ENCODE peak calls at places on chromosome 17, in four cellular contexts. O, F, Z and I are unnamed samples.

GRCh38 chr17:19508327-19508867 is 25.3 kb upstream of the SLC47A1 start:
- DNase-seq in Z (no peak), O (peak), F (peak), I (no peak)

GRCh38 chr17:19712436-19713004 is 3.9 kb downstream of the SLC47A2 start:
- DNase-seq in O (no peak), F (no peak), Z (no peak), I (no peak)

GRCh38 chr17:49146620-49147306 is 14.2 kb downstream of the B4GALNT2 start:
- DNase-seq in Z (no peak), O (no peak), F (no peak), I (peak)

GRCh38 chr17:42548993-42549755 is 3.5 kb upstream of the HSD17B1 start:
- DNase-seq in Z (no peak), O (no peak), F (no peak), I (no peak)

GRCh38 chr17:41061969-41062368 is 2.1 kb upstream of the KRTAP2-3 start:
- DNase-seq in Z (no peak), F (no peak), O (no peak), I (no peak)

GRCh38 chr17:17243163-17243562 is 6.2 kb upstream of the FLCN start:
- DNase-seq in F (no peak), O (no peak), Z (no peak), I (no peak)

GRCh38 chr17:40548491-40548981 is 16.7 kb downstream of the CCR7 start:
- DNase-seq in F (no peak), Z (no peak), O (no peak), I (no peak)

GRCh38 chr17:17215575-17215974 is 9.4 kb upstream of the PLD6 start:
- DNase-seq in F (no peak), Z (no peak), O (no peak), I (no peak)

GRCh38 chr17:3794890-3795757 is 5.9 kb downstream of the ITGAE start:
- DNase-seq in F (no peak), Z (no peak), O (no peak), I (no peak)

GRCh38 chr17:4772235-4772613 is 538 bp downstream of the TM4SF5 start:
- DNase-seq in O (peak), F (no peak), Z (no peak), I (no peak)

GRCh38 chr17:82767041-82767754 is 15.3 kb downstream of the TBCD start:
- DNase-seq in Z (no peak), O (peak), F (peak), I (no peak)

GRCh38 chr17:320809-321385 is 31.7 kb downstream of the RPH3AL start:
- DNase-seq in O (no peak), Z (no peak), F (peak), I (no peak)

GRCh38 chr17:28725166-28725659 is 820 bp downstream of the TLCD1 start:
- DNase-seq in F (no peak), O (no peak), Z (no peak), I (peak)

GRCh38 chr17:77609553-77610517 is 348.7 kb upstream of the TNRC6C start:
- DNase-seq in O (no peak), F (peak), Z (peak), I (no peak)

GRCh38 chr17:37191219-37191618 is 184.6 kb upstream of the C17orf78 start:
- DNase-seq in O (no peak), Z (no peak), F (no peak), I (no peak)

GRCh38 chr17:69898606-69899005 is 176.4 kb upstream of the KCNJ16 start:
- DNase-seq in Z (no peak), F (no peak), O (no peak), I (no peak)

GRCh38 chr17:72860778-72861177 is 231.7 kb downstream of the SLC39A11 start:
- DNase-seq in O (no peak), Z (no peak), F (no peak), I (no peak)

DNA sequence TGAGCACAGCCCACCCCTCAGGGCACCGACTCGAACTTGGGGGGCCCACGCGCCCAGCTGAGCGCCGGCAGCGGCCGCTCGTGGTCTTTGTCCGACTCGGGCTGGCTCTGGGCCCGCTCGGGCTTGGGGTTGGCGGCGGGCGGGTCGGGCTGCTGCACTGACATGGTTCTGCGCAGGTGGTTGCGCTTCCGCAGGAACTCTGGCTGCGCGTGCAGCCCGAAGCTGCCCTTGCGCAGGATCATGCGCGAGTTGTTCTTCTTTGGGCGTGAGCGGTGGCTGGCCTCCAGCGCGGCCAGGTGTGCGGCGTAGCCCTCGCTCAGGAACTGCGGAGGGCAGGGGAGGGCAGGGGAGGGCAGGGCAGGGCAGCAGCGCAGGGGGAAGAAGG is 11.1 kb downstream of the PIMREG start:
- DNase-seq in Z (no peak), F (peak), O (peak), I (no peak)
- TF ChIP-seq SIN3A in Z (no peak), F (no peak), O (no peak), I (no peak)

DNA sequence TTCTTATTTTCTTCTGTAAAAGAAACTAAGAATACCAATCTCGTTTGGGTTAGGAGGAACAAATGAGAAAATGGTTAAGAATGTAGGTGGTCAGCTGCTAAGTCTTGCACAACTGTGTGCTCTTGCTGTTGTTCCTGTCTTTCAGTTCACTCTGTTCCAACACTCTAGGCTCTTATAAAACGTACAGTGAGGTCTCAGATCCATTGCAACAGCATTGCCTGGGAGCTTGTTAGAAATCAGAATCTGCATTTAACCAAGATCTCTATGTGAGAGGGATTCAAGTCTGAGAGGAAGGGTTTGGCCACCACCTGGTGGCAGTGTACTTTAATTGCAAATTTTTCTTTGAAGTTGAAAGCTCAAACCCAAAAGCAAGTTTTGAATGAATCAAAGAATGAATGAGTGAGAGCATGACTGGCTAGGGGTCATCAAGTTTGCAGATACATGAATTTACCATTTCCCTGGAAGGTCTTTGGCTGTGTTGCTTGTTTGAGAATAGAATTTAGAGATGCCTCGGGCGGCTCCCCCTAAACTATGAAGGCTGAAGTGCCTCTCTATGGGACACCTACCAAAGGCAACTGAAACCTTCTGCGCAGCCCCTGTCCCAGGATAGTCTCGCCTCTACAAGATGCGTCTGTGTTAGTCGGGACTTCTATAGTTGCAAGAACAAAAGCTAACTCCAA is 2.5 kb downstream of the ALOX15B start:
- DNase-seq in Z (no peak), F (no peak), O (peak), I (peak)
- H3K4me2 ChIP-seq in Z (no peak), F (no peak), O (peak), I (peak)

GRCh38 chr17:34369571-34369970 is 6.5 kb upstream of the CCL1 start:
- DNase-seq in Z (no peak), O (no peak), F (no peak), I (no peak)

GRCh38 chr17:34367486-34368270 is 4.6 kb upstream of the CCL1 start:
- DNase-seq in Z (no peak), F (peak), O (no peak), I (no peak)

GRCh38 chr17:34369196-34369500 is 6.1 kb upstream of the CCL1 start:
- DNase-seq in Z (no peak), F (peak), O (no peak), I (no peak)

GRCh38 chr17:34370376-34370996 is 7.5 kb upstream of the CCL1 start:
- DNase-seq in Z (no peak), O (no peak), F (no peak), I (no peak)

GRCh38 chr17:34368455-34369195 is 5.6 kb upstream of the CCL1 start:
- DNase-seq in F (no peak), Z (no peak), O (no peak), I (no peak)
- H3K9ac ChIP-seq in F (no peak), Z (no peak), O (no peak), I (no peak)

DNA sequence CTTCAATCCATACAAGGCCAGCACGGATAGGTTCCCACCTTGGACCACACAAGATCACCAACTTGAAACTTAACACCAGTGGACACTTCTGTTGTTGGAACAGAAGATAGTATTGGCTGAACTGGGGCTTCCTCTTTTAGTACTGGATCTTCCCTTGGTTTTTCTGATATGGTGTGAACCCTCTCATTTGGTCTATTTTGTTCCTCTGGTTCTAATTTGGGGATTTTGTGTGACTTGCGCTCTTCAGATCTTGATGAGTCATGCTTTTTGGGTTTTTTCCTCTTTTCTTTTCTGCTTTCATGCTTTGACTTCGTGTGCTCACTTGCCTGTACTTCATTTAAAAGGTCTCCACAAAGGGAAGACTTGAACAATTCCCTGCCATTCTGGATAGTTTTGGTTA is 39.0 kb downstream of the SOST start:
- DNase-seq in Z (no peak), O (no peak), F (no peak), I (no peak)
- TF ChIP-seq SIN3A in Z (no peak), O (no peak), F (no peak), I (no peak)